ENCODE peak calls at places on chromosomes 4 and X, in ten cellular contexts. One of them, this sample, is unnamed.

GRCh38 chr4:1167244-1167949 is 5.0 kb downstream of the SPON2 start:
- DNase-seq in stimulated activated CD4-positive, alpha-beta T cell treated with anti-CD3 and anti-CD28 coated beads, Interleukin-4, amount 100 ng/mL, for 1 hour: peak; percentile 89
- DNase-seq in left cardiac atrium: peak; percentile 85
- DNase-seq in stimulated activated CD8-positive, alpha-beta memory T cell treated with anti-CD3 and anti-CD28 coated beads, Interleukin-4, amount 100 ng/mL, for 4 hours: peak; percentile 77
- DNase-seq in HT-29: peak; percentile 83
- DNase-seq in retina: peak; percentile 93
- DNase-seq in H9: peak; percentile 95
- DNase-seq in dermis blood vessel endothelial cell: peak; percentile 83
- DNase-seq in AG08395: peak; percentile 76
- DNase-seq in ACHN: peak; percentile 94
- DNase-seq in this sample: peak; percentile 86

GRCh38 chr4:16659120-16659519 is 239.3 kb downstream of the LDB2 start:
- DNase-seq in HT-29: no peak
- DNase-seq in retina: no peak
- DNase-seq in dermis blood vessel endothelial cell: no peak
- DNase-seq in left cardiac atrium: no peak
- DNase-seq in AG08395: peak; percentile 35
- DNase-seq in ACHN: no peak
- DNase-seq in stimulated activated CD4-positive, alpha-beta T cell treated with anti-CD3 and anti-CD28 coated beads, Interleukin-4, amount 100 ng/mL, for 1 hour: no peak
- DNase-seq in H9: no peak
- DNase-seq in stimulated activated CD8-positive, alpha-beta memory T cell treated with anti-CD3 and anti-CD28 coated beads, Interleukin-4, amount 100 ng/mL, for 4 hours: no peak
- DNase-seq in this sample: peak; percentile 56

GRCh38 chr4:159105063-159105414 is 2.2 kb downstream of the RAPGEF2 start:
- DNase-seq in stimulated activated CD4-positive, alpha-beta T cell treated with anti-CD3 and anti-CD28 coated beads, Interleukin-4, amount 100 ng/mL, for 1 hour: no peak
- DNase-seq in stimulated activated CD8-positive, alpha-beta memory T cell treated with anti-CD3 and anti-CD28 coated beads, Interleukin-4, amount 100 ng/mL, for 4 hours: no peak
- DNase-seq in H9: no peak
- DNase-seq in dermis blood vessel endothelial cell: peak; percentile 65
- DNase-seq in ACHN: no peak
- DNase-seq in retina: no peak
- DNase-seq in left cardiac atrium: no peak
- DNase-seq in AG08395: no peak
- DNase-seq in HT-29: no peak
- DNase-seq in this sample: peak; percentile 55

GRCh38 chrX:149312936-149313432 is 192.1 kb downstream of the IDS start:
- DNase-seq in stimulated activated CD4-positive, alpha-beta T cell treated with anti-CD3 and anti-CD28 coated beads, Interleukin-4, amount 100 ng/mL, for 1 hour: no peak
- DNase-seq in left cardiac atrium: no peak
- DNase-seq in HT-29: no peak
- DNase-seq in dermis blood vessel endothelial cell: no peak
- DNase-seq in stimulated activated CD8-positive, alpha-beta memory T cell treated with anti-CD3 and anti-CD28 coated beads, Interleukin-4, amount 100 ng/mL, for 4 hours: no peak
- DNase-seq in AG08395: no peak
- DNase-seq in retina: no peak
- DNase-seq in ACHN: no peak
- DNase-seq in H9: no peak
- DNase-seq in this sample: peak; percentile 37

GRCh38 chr4:140901736-140902336 is 145.7 kb upstream of the TBC1D9 start:
- DNase-seq in AG08395: no peak
- DNase-seq in stimulated activated CD4-positive, alpha-beta T cell treated with anti-CD3 and anti-CD28 coated beads, Interleukin-4, amount 100 ng/mL, for 1 hour: no peak
- DNase-seq in stimulated activated CD8-positive, alpha-beta memory T cell treated with anti-CD3 and anti-CD28 coated beads, Interleukin-4, amount 100 ng/mL, for 4 hours: no peak
- DNase-seq in H9: no peak
- DNase-seq in retina: no peak
- DNase-seq in left cardiac atrium: no peak
- DNase-seq in ACHN: no peak
- DNase-seq in dermis blood vessel endothelial cell: no peak
- DNase-seq in HT-29: no peak
- DNase-seq in this sample: no peak

GRCh38 chr4:128809477-128810330 is at the start of gene JADE1:
- DNase-seq in left cardiac atrium: peak; percentile 92
- DNase-seq in HT-29: peak; percentile 95
- DNase-seq in stimulated activated CD8-positive, alpha-beta memory T cell treated with anti-CD3 and anti-CD28 coated beads, Interleukin-4, amount 100 ng/mL, for 4 hours: peak; percentile 86
- DNase-seq in AG08395: peak; percentile 92
- DNase-seq in retina: peak; percentile 95
- DNase-seq in H9: peak; percentile 95
- DNase-seq in ACHN: peak; percentile 92
- DNase-seq in dermis blood vessel endothelial cell: peak; percentile 96
- DNase-seq in stimulated activated CD4-positive, alpha-beta T cell treated with anti-CD3 and anti-CD28 coated beads, Interleukin-4, amount 100 ng/mL, for 1 hour: peak; percentile 89
- DNase-seq in this sample: peak; percentile 95

GRCh38 chr4:141654098-141654497 is 17.7 kb downstream of the IL15 start:
- DNase-seq in left cardiac atrium: peak; percentile 67
- DNase-seq in ACHN: peak; percentile 53
- DNase-seq in AG08395: no peak
- DNase-seq in dermis blood vessel endothelial cell: peak; percentile 69
- DNase-seq in stimulated activated CD8-positive, alpha-beta memory T cell treated with anti-CD3 and anti-CD28 coated beads, Interleukin-4, amount 100 ng/mL, for 4 hours: no peak
- DNase-seq in stimulated activated CD4-positive, alpha-beta T cell treated with anti-CD3 and anti-CD28 coated beads, Interleukin-4, amount 100 ng/mL, for 1 hour: no peak
- DNase-seq in H9: peak; percentile 68
- DNase-seq in retina: peak; percentile 14
- DNase-seq in HT-29: peak; percentile 50
- DNase-seq in this sample: peak; percentile 54

GRCh38 chr4:26015133-26015651 is 101.2 kb downstream of the SMIM20 start:
- DNase-seq in ACHN: no peak
- DNase-seq in HT-29: no peak
- DNase-seq in retina: no peak
- DNase-seq in stimulated activated CD4-positive, alpha-beta T cell treated with anti-CD3 and anti-CD28 coated beads, Interleukin-4, amount 100 ng/mL, for 1 hour: no peak
- DNase-seq in left cardiac atrium: peak; percentile 58
- DNase-seq in AG08395: peak; percentile 96
- DNase-seq in H9: no peak
- DNase-seq in dermis blood vessel endothelial cell: no peak
- DNase-seq in stimulated activated CD8-positive, alpha-beta memory T cell treated with anti-CD3 and anti-CD28 coated beads, Interleukin-4, amount 100 ng/mL, for 4 hours: no peak
- DNase-seq in this sample: peak; percentile 100

GRCh38 chr4:186772936-186773335 is 49.3 kb upstream of the FAT1 start:
- DNase-seq in dermis blood vessel endothelial cell: no peak
- DNase-seq in H9: no peak
- DNase-seq in AG08395: no peak
- DNase-seq in ACHN: no peak
- DNase-seq in HT-29: no peak
- DNase-seq in stimulated activated CD8-positive, alpha-beta memory T cell treated with anti-CD3 and anti-CD28 coated beads, Interleukin-4, amount 100 ng/mL, for 4 hours: no peak
- DNase-seq in left cardiac atrium: no peak
- DNase-seq in stimulated activated CD4-positive, alpha-beta T cell treated with anti-CD3 and anti-CD28 coated beads, Interleukin-4, amount 100 ng/mL, for 1 hour: no peak
- DNase-seq in retina: no peak
- DNase-seq in this sample: no peak

GRCh38 chrX:99717716-99718115 is 692.4 kb downstream of the PCDH19 start:
- DNase-seq in stimulated activated CD8-positive, alpha-beta memory T cell treated with anti-CD3 and anti-CD28 coated beads, Interleukin-4, amount 100 ng/mL, for 4 hours: no peak
- DNase-seq in retina: no peak
- DNase-seq in left cardiac atrium: no peak
- DNase-seq in ACHN: no peak
- DNase-seq in HT-29: no peak
- DNase-seq in AG08395: no peak
- DNase-seq in H9: no peak
- DNase-seq in dermis blood vessel endothelial cell: no peak
- DNase-seq in stimulated activated CD4-positive, alpha-beta T cell treated with anti-CD3 and anti-CD28 coated beads, Interleukin-4, amount 100 ng/mL, for 1 hour: no peak
- DNase-seq in this sample: no peak

GRCh38 chrX:71128915-71129765 is 10.7 kb downstream of the MED12 start:
- DNase-seq in retina: peak; percentile 60
- DNase-seq in dermis blood vessel endothelial cell: peak; percentile 76
- DNase-seq in ACHN: peak; percentile 37
- DNase-seq in left cardiac atrium: peak; percentile 59
- DNase-seq in stimulated activated CD8-positive, alpha-beta memory T cell treated with anti-CD3 and anti-CD28 coated beads, Interleukin-4, amount 100 ng/mL, for 4 hours: peak; percentile 55
- DNase-seq in H9: peak; percentile 57
- DNase-seq in stimulated activated CD4-positive, alpha-beta T cell treated with anti-CD3 and anti-CD28 coated beads, Interleukin-4, amount 100 ng/mL, for 1 hour: peak; percentile 74
- DNase-seq in HT-29: peak; percentile 85
- DNase-seq in AG08395: peak; percentile 68
- DNase-seq in this sample: peak; percentile 65

GRCh38 chr4:104494822-104495559 is at the start of gene CXXC4:
- DNase-seq in AG08395: peak; percentile 29
- DNase-seq in left cardiac atrium: peak; percentile 78
- DNase-seq in retina: peak; percentile 93
- DNase-seq in dermis blood vessel endothelial cell: peak; percentile 13
- DNase-seq in HT-29: peak; percentile 58
- DNase-seq in stimulated activated CD4-positive, alpha-beta T cell treated with anti-CD3 and anti-CD28 coated beads, Interleukin-4, amount 100 ng/mL, for 1 hour: no peak
- DNase-seq in stimulated activated CD8-positive, alpha-beta memory T cell treated with anti-CD3 and anti-CD28 coated beads, Interleukin-4, amount 100 ng/mL, for 4 hours: no peak
- DNase-seq in ACHN: peak; percentile 5
- DNase-seq in H9: peak; percentile 87
- DNase-seq in this sample: peak; percentile 22

GRCh38 chr4:152028131-152028530 is 267.3 kb upstream of the GATB start:
- DNase-seq in HT-29: no peak
- DNase-seq in ACHN: no peak
- DNase-seq in retina: no peak
- DNase-seq in H9: no peak
- DNase-seq in dermis blood vessel endothelial cell: no peak
- DNase-seq in left cardiac atrium: no peak
- DNase-seq in AG08395: no peak
- DNase-seq in stimulated activated CD4-positive, alpha-beta T cell treated with anti-CD3 and anti-CD28 coated beads, Interleukin-4, amount 100 ng/mL, for 1 hour: no peak
- DNase-seq in stimulated activated CD8-positive, alpha-beta memory T cell treated with anti-CD3 and anti-CD28 coated beads, Interleukin-4, amount 100 ng/mL, for 4 hours: no peak
- DNase-seq in this sample: no peak

GRCh38 chrX:40098264-40099045 is 697 bp upstream of the BCOR start:
- DNase-seq in AG08395: no peak
- DNase-seq in left cardiac atrium: no peak
- DNase-seq in H9: peak; percentile 80
- DNase-seq in stimulated activated CD4-positive, alpha-beta T cell treated with anti-CD3 and anti-CD28 coated beads, Interleukin-4, amount 100 ng/mL, for 1 hour: peak; percentile 42
- DNase-seq in ACHN: peak; percentile 57
- DNase-seq in dermis blood vessel endothelial cell: peak; percentile 58
- DNase-seq in stimulated activated CD8-positive, alpha-beta memory T cell treated with anti-CD3 and anti-CD28 coated beads, Interleukin-4, amount 100 ng/mL, for 4 hours: no peak
- DNase-seq in retina: peak; percentile 79
- DNase-seq in HT-29: peak; percentile 26
- DNase-seq in this sample: peak; percentile 67

GRCh38 chr4:28092610-28093009 is 1232.0 kb downstream of the STIM2 start:
- DNase-seq in stimulated activated CD8-positive, alpha-beta memory T cell treated with anti-CD3 and anti-CD28 coated beads, Interleukin-4, amount 100 ng/mL, for 4 hours: no peak
- DNase-seq in retina: no peak
- DNase-seq in H9: no peak
- DNase-seq in ACHN: no peak
- DNase-seq in dermis blood vessel endothelial cell: no peak
- DNase-seq in left cardiac atrium: no peak
- DNase-seq in HT-29: no peak
- DNase-seq in stimulated activated CD4-positive, alpha-beta T cell treated with anti-CD3 and anti-CD28 coated beads, Interleukin-4, amount 100 ng/mL, for 1 hour: no peak
- DNase-seq in AG08395: no peak
- DNase-seq in this sample: no peak

GRCh38 chrX:47556045-47556623 is 4.9 kb upstream of the ARAF start:
- DNase-seq in left cardiac atrium: peak; percentile 90
- DNase-seq in AG08395: peak; percentile 89
- DNase-seq in stimulated activated CD8-positive, alpha-beta memory T cell treated with anti-CD3 and anti-CD28 coated beads, Interleukin-4, amount 100 ng/mL, for 4 hours: peak; percentile 58
- DNase-seq in stimulated activated CD4-positive, alpha-beta T cell treated with anti-CD3 and anti-CD28 coated beads, Interleukin-4, amount 100 ng/mL, for 1 hour: peak; percentile 76
- DNase-seq in dermis blood vessel endothelial cell: peak; percentile 93
- DNase-seq in retina: peak; percentile 82
- DNase-seq in HT-29: peak; percentile 89
- DNase-seq in H9: peak; percentile 93
- DNase-seq in ACHN: peak; percentile 81
- DNase-seq in this sample: peak; percentile 94

GRCh38 chrX:24292358-24292757 is 21.5 kb downstream of the SUPT20HL2 start:
- DNase-seq in ACHN: no peak
- DNase-seq in dermis blood vessel endothelial cell: no peak
- DNase-seq in stimulated activated CD8-positive, alpha-beta memory T cell treated with anti-CD3 and anti-CD28 coated beads, Interleukin-4, amount 100 ng/mL, for 4 hours: no peak
- DNase-seq in HT-29: no peak
- DNase-seq in retina: no peak
- DNase-seq in left cardiac atrium: no peak
- DNase-seq in AG08395: no peak
- DNase-seq in stimulated activated CD4-positive, alpha-beta T cell treated with anti-CD3 and anti-CD28 coated beads, Interleukin-4, amount 100 ng/mL, for 1 hour: no peak
- DNase-seq in H9: no peak
- DNase-seq in this sample: no peak

GRCh38 chrX:139828037-139828436 is 104.8 kb downstream of the ATP11C start:
- DNase-seq in H9: no peak
- DNase-seq in left cardiac atrium: no peak
- DNase-seq in HT-29: no peak
- DNase-seq in retina: no peak
- DNase-seq in stimulated activated CD8-positive, alpha-beta memory T cell treated with anti-CD3 and anti-CD28 coated beads, Interleukin-4, amount 100 ng/mL, for 4 hours: no peak
- DNase-seq in dermis blood vessel endothelial cell: peak; percentile 52
- DNase-seq in ACHN: peak; percentile 54
- DNase-seq in stimulated activated CD4-positive, alpha-beta T cell treated with anti-CD3 and anti-CD28 coated beads, Interleukin-4, amount 100 ng/mL, for 1 hour: no peak
- DNase-seq in AG08395: no peak
- DNase-seq in this sample: no peak

GRCh38 chr4:134610172-134610571 is 408.6 kb upstream of the PABPC4L start:
- DNase-seq in AG08395: no peak
- DNase-seq in dermis blood vessel endothelial cell: no peak
- DNase-seq in HT-29: no peak
- DNase-seq in ACHN: no peak
- DNase-seq in stimulated activated CD8-positive, alpha-beta memory T cell treated with anti-CD3 and anti-CD28 coated beads, Interleukin-4, amount 100 ng/mL, for 4 hours: no peak
- DNase-seq in left cardiac atrium: no peak
- DNase-seq in H9: no peak
- DNase-seq in retina: no peak
- DNase-seq in stimulated activated CD4-positive, alpha-beta T cell treated with anti-CD3 and anti-CD28 coated beads, Interleukin-4, amount 100 ng/mL, for 1 hour: no peak
- DNase-seq in this sample: no peak